ENCODE peak calls at places on chromosomes 3 and 15, in five cellular contexts. One of them, this sample, is unnamed.

GRCh38 chr15:68415501-68416157 is 16.3 kb downstream of the ITGA11 start:
- DNase-seq in iPS DF 19.7: no peak
- DNase-seq in choroid plexus epithelial cell: no peak
- DNase-seq in HCT116: no peak
- DNase-seq in amygdala: no peak
- DNase-seq in this sample: no peak

GRCh38 chr15:48370460-48370859 is 39.2 kb downstream of the DUT start:
- DNase-seq in iPS DF 19.7: no peak
- DNase-seq in choroid plexus epithelial cell: peak
- DNase-seq in HCT116: no peak
- DNase-seq in amygdala: no peak
- DNase-seq in this sample: no peak

GRCh38 chr3:134366928-134367352 is 7.3 kb downstream of the AMOTL2 start:
- DNase-seq in iPS DF 19.7: no peak
- DNase-seq in choroid plexus epithelial cell: peak
- DNase-seq in HCT116: no peak
- DNase-seq in amygdala: peak
- DNase-seq in this sample: peak

GRCh38 chr15:38699633-38700230 is 135.1 kb upstream of the RASGRP1 start:
- DNase-seq in iPS DF 19.7: no peak
- DNase-seq in choroid plexus epithelial cell: peak
- DNase-seq in HCT116: peak
- DNase-seq in amygdala: no peak
- DNase-seq in this sample: peak

GRCh38 chr15:88400069-88400468 is 67.1 kb downstream of the MRPL46 start:
- DNase-seq in iPS DF 19.7: no peak
- DNase-seq in choroid plexus epithelial cell: no peak
- DNase-seq in HCT116: no peak
- DNase-seq in amygdala: no peak
- DNase-seq in this sample: no peak

GRCh38 chr15:41796457-41796856 is 22.2 kb downstream of the MAPKBP1 start:
- DNase-seq in iPS DF 19.7: no peak
- DNase-seq in choroid plexus epithelial cell: peak
- DNase-seq in HCT116: no peak
- DNase-seq in amygdala: no peak
- DNase-seq in this sample: no peak

GRCh38 chr3:877001-877400 is 215.8 kb upstream of the CNTN6 start:
- DNase-seq in iPS DF 19.7: no peak
- DNase-seq in choroid plexus epithelial cell: no peak
- DNase-seq in HCT116: no peak
- DNase-seq in amygdala: no peak
- DNase-seq in this sample: no peak

GRCh38 chr15:28984421-28985375 is 98.9 kb downstream of the APBA2 start:
- DNase-seq in iPS DF 19.7: no peak
- DNase-seq in choroid plexus epithelial cell: peak
- DNase-seq in HCT116: no peak
- DNase-seq in amygdala: peak
- DNase-seq in this sample: peak

This sample was measured in hippocampal formation.